ENCODE peak calls at places on chromosomes 16 and 17, in six cellular contexts. Q, E, P, F, B and A are unnamed samples.
A peak's percentile ranks its signal among the peaks of the same experiment; 100 is the strongest.

GRCh38 chr17:75633484-75634375 is 496 bp downstream of the SMIM5 start:
- DNase-seq in E (peak; percentile 97), Q (peak; percentile 97), B (peak; percentile 78), P (peak; percentile 77), F (peak; percentile 59), A (peak; percentile 33)

GRCh38 chr16:84190731-84191388 is at the start of gene ADAD2:
- DNase-seq in E (peak; percentile 72), B (peak; percentile 20), F (no peak), Q (no peak), P (no peak), A (no peak)

GRCh38 chr16:88681709-88682451 is 4.4 kb downstream of the SNAI3 start:
- DNase-seq in F (peak; percentile 50), P (no peak), B (peak; percentile 31), E (no peak), Q (peak; percentile 78), A (peak; percentile 77)

GRCh38 chr17:64575431-64575830 is 68.7 kb downstream of the CEP95 start:
- DNase-seq in F (no peak), Q (no peak), E (no peak), P (no peak), B (no peak), A (no peak)

GRCh38 chr16:11672206-11673090 is 4.2 kb downstream of the SNN start:
- DNase-seq in B (peak; percentile 43), F (no peak), Q (peak; percentile 16), E (no peak), P (no peak), A (peak; percentile 33)

GRCh38 chr17:82804442-82805191 is 35.2 kb downstream of the ZNF750 start:
- DNase-seq in E (no peak), B (no peak), Q (no peak), P (no peak), F (no peak), A (no peak)

GRCh38 chr17:58330544-58330996 is 2.0 kb upstream of the TSPOAP1 start:
- DNase-seq in B (peak; percentile 55), Q (no peak), F (peak; percentile 25), E (no peak), P (no peak), A (peak; percentile 83)

GRCh38 chr17:10243905-10244844 is 45.8 kb upstream of the GAS7 start:
- DNase-seq in E (no peak), F (no peak), Q (no peak), B (no peak), P (no peak), A (no peak)

GRCh38 chr17:79915850-79916430 is 76.7 kb upstream of the CBX4 start:
- DNase-seq in F (peak; percentile 13), E (peak; percentile 70), Q (peak; percentile 8), B (no peak), P (no peak), A (no peak)

GRCh38 chr17:39674702-39675389 is 6.6 kb downstream of the PNMT start:
- DNase-seq in Q (no peak), B (no peak), P (no peak), E (no peak), F (no peak), A (no peak)

GRCh38 chr16:68297908-68298307 is 12.8 kb downstream of the SLC7A6OS start:
- DNase-seq in P (no peak), Q (no peak), B (no peak), E (no peak), F (no peak), A (no peak)

GRCh38 chr16:81626181-81626674 is 152.9 kb upstream of the PLCG2 start:
- DNase-seq in E (no peak), B (no peak), P (no peak), Q (no peak), F (no peak), A (peak; percentile 76)

GRCh38 chr17:1764274-1764673 is 2.4 kb downstream of the SERPINF1 start:
- DNase-seq in E (no peak), B (peak; percentile 92), F (peak; percentile 52), P (peak; percentile 71), Q (peak; percentile 71), A (peak; percentile 63)

GRCh38 chr16:31081428-31082351 is 7.1 kb downstream of the PRSS53 start:
- DNase-seq in P (no peak), B (no peak), Q (no peak), F (no peak), E (no peak), A (no peak)

GRCh38 chr16:407253-407652 is 5.6 kb downstream of the DECR2 start:
- DNase-seq in E (no peak), Q (no peak), B (no peak), P (no peak), F (no peak), A (no peak)

GRCh38 chr16:29804455-29805231 is 1.7 kb upstream of the MAZ start:
- DNase-seq in E (peak; percentile 40), P (no peak), B (peak; percentile 34), F (no peak), Q (no peak), A (no peak)

GRCh38 chr17:55577687-55578086 is 66.4 kb upstream of the SMIM36 start:
- DNase-seq in E (no peak), P (no peak), Q (no peak), F (peak; percentile 23), B (peak; percentile 74), A (no peak)

GRCh38 chr17:83196973-83197880 is 117.8 kb downstream of the METRNL start:
- DNase-seq in F (no peak), Q (no peak), E (no peak), P (peak; percentile 72), B (no peak), A (peak; percentile 8)

GRCh38 chr17:29257756-29258155 is 11.1 kb downstream of the CRYBA1 start:
- DNase-seq in Q (no peak), B (no peak), F (no peak), E (no peak), P (no peak), A (no peak)

GRCh38 chr17:42525221-42525620 is 10.8 kb upstream of the NAGLU start:
- DNase-seq in Q (no peak), P (no peak), F (no peak), E (no peak), B (no peak), A (no peak)

GRCh38 chr17:6054372-6054771 is 15.8 kb upstream of the WSCD1 start:
- DNase-seq in B (no peak), E (no peak), F (no peak), Q (no peak), P (no peak), A (no peak)

GRCh38 chr17:46772879-46773620 is 45.4 kb downstream of the WNT3 start:
- DNase-seq in P (no peak), E (peak; percentile 80), B (peak; percentile 24), F (no peak), Q (peak; percentile 62), A (no peak)

GRCh38 chr17:9217151-9218067 is 196.1 kb downstream of the NTN1 start:
- DNase-seq in E (peak; percentile 89), F (no peak), B (no peak), P (peak; percentile 60), Q (no peak), A (no peak)

GRCh38 chr16:4882261-4882632 is 35.0 kb downstream of the UBN1 start:
- DNase-seq in E (no peak), P (peak; percentile 67), F (no peak), Q (no peak), B (no peak), A (no peak)

GRCh38 chr17:266701-267656 is 85.5 kb upstream of the DOC2B start:
- DNase-seq in Q (no peak), E (no peak), P (no peak), F (no peak), B (no peak), A (no peak)

GRCh38 chr17:62680541-62681052 is 53.1 kb downstream of the MRC2 start:
- DNase-seq in P (no peak), B (no peak), E (no peak), Q (no peak), F (no peak), A (no peak)

GRCh38 chr17:78129385-78130079 is 977 bp upstream of the TMC6 start:
- DNase-seq in Q (peak; percentile 44), F (peak; percentile 43), E (no peak), B (peak; percentile 75), P (no peak), A (no peak)

GRCh38 chr16:31094088-31094423 is 541 bp downstream of the VKORC1 start:
- DNase-seq in E (peak; percentile 50), B (no peak), P (no peak), Q (no peak), F (no peak), A (no peak)

GRCh38 chr17:79220715-79221291 is 146.2 kb downstream of the ENGASE start:
- DNase-seq in B (no peak), F (no peak), E (peak; percentile 58), P (no peak), Q (no peak), A (no peak)

GRCh38 chr16:84159006-84159405 is 13.9 kb downstream of the DNAAF1 start:
- DNase-seq in P (no peak), Q (no peak), B (no peak), F (no peak), E (no peak), A (no peak)

GRCh38 chr16:75798714-75799113 is 72.4 kb upstream of the CPHXL start:
- DNase-seq in Q (no peak), F (no peak), E (no peak), P (no peak), B (no peak), A (no peak)

GRCh38 chr17:56737741-56738161 is 96.0 kb downstream of the C17orf67 start:
- DNase-seq in F (no peak), P (no peak), B (no peak), Q (no peak), E (peak; percentile 32), A (no peak)

GRCh38 chr16:85555549-85556455 is 57.3 kb upstream of the GSE1 start:
- DNase-seq in P (no peak), F (peak; percentile 18), Q (no peak), B (peak; percentile 64), E (peak; percentile 95), A (peak; percentile 42)

GRCh38 chr16:85288341-85288868 is 176.1 kb upstream of the CIBAR2 start:
- DNase-seq in E (no peak), Q (no peak), F (no peak), B (no peak), P (no peak), A (no peak)

GRCh38 chr17:38825762-38826247 is 684 bp upstream of the CWC25 start:
- DNase-seq in Q (no peak), P (no peak), B (peak; percentile 17), E (no peak), F (no peak), A (no peak)

GRCh38 chr16:57534881-57535658 is 1.3 kb downstream of the CCDC102A start:
- DNase-seq in P (no peak), B (no peak), F (no peak), E (no peak), Q (no peak), A (peak; percentile 27)

GRCh38 chr17:41416478-41416877 is 7.9 kb downstream of the KRT37 start:
- DNase-seq in B (no peak), F (no peak), P (no peak), Q (no peak), E (peak; percentile 52), A (no peak)